ENCODE peak calls at places on chromosomes 5 and 9, in five cellular contexts. One of them, this sample, is unnamed.

GRCh38 chr5:126594077-126594476 is 942 bp downstream of the ALDH7A1 start:
- DNase-seq in central memory CD4-positive, alpha-beta T cell: no peak
- DNase-seq in EL: peak
- DNase-seq in left colon: no peak
- DNase-seq in KBM-7: no peak
- DNase-seq in this sample: no peak

GRCh38 chr5:8814081-8814480 is 731.8 kb downstream of the SEMA5A start:
- DNase-seq in central memory CD4-positive, alpha-beta T cell: no peak
- DNase-seq in EL: no peak
- DNase-seq in left colon: no peak
- DNase-seq in KBM-7: no peak
- DNase-seq in this sample: no peak

GRCh38 chr5:98631311-98632054 is 142.0 kb upstream of the RGMB start:
- DNase-seq in central memory CD4-positive, alpha-beta T cell: no peak
- DNase-seq in EL: peak
- DNase-seq in left colon: no peak
- DNase-seq in KBM-7: no peak
- DNase-seq in this sample: no peak

GRCh38 chr9:70111042-70111602 is 67.5 kb downstream of the MAMDC2 start:
- DNase-seq in central memory CD4-positive, alpha-beta T cell: peak
- DNase-seq in EL: peak
- DNase-seq in left colon: peak
- DNase-seq in KBM-7: peak
- DNase-seq in this sample: peak

GRCh38 chr9:89588271-89588879 is 16.4 kb upstream of the GADD45G start:
- DNase-seq in central memory CD4-positive, alpha-beta T cell: no peak
- DNase-seq in EL: no peak
- DNase-seq in left colon: no peak
- DNase-seq in KBM-7: no peak
- DNase-seq in this sample: no peak

GRCh38 chr9:93207326-93207814 is 23.4 kb downstream of the WNK2 start:
- DNase-seq in central memory CD4-positive, alpha-beta T cell: no peak
- DNase-seq in EL: peak
- DNase-seq in left colon: no peak
- DNase-seq in KBM-7: no peak
- DNase-seq in this sample: no peak

GRCh38 chr9:22682536-22683392 is 236.1 kb downstream of the DMRTA1 start:
- DNase-seq in central memory CD4-positive, alpha-beta T cell: no peak
- DNase-seq in EL: peak
- DNase-seq in left colon: no peak
- DNase-seq in KBM-7: no peak
- DNase-seq in this sample: no peak

GRCh38 chr5:75057551-75057950 is 5.2 kb upstream of the GCNT4 start:
- DNase-seq in central memory CD4-positive, alpha-beta T cell: peak
- DNase-seq in EL: no peak
- DNase-seq in left colon: no peak
- DNase-seq in KBM-7: no peak
- DNase-seq in this sample: no peak

GRCh38 chr5:93874080-93874479 is 132.7 kb upstream of the POU5F2 start:
- DNase-seq in central memory CD4-positive, alpha-beta T cell: no peak
- DNase-seq in EL: peak
- DNase-seq in left colon: no peak
- DNase-seq in KBM-7: no peak
- DNase-seq in this sample: no peak

GRCh38 chr9:1100945-1101344 is 50.8 kb downstream of the DMRT2 start:
- DNase-seq in central memory CD4-positive, alpha-beta T cell: no peak
- DNase-seq in EL: peak
- DNase-seq in left colon: peak
- DNase-seq in KBM-7: peak
- DNase-seq in this sample: no peak

GRCh38 chr5:57094753-57095683 is 78.8 kb upstream of the GPBP1 start:
- DNase-seq in central memory CD4-positive, alpha-beta T cell: no peak
- DNase-seq in EL: peak
- DNase-seq in left colon: peak
- DNase-seq in KBM-7: peak
- DNase-seq in this sample: no peak

GRCh38 chr5:7321724-7322123 is 74.2 kb upstream of the ADCY2 start:
- DNase-seq in central memory CD4-positive, alpha-beta T cell: no peak
- DNase-seq in EL: peak
- DNase-seq in left colon: no peak
- DNase-seq in KBM-7: no peak
- DNase-seq in this sample: no peak

This sample was measured in HL-60.